ENCODE peak calls at places on chromosomes 2 and 18, in seven cellular contexts. I is neural progenitor cell; C is mesenchymal stem cell; S is cardiac muscle cell; T is CD8-positive, alpha-beta T cell; U is GM23248; Z is Karpas-422. O is an unnamed sample. For H3K4me1 and H3K27me3, the result is how much of the 10 kb centered on the place peaks cover.

GRCh38 chr2:59025157-59025757 is 784.1 kb upstream of the FANCL start:
- DNase-seq in S (peak), C (peak), I (peak), T (no peak), Z (peak), U (peak), O (no peak)

GRCh38 chr18:7946724-7947377 is 379.7 kb downstream of the PTPRM start:
- DNase-seq in I (peak), Z (no peak), C (peak), U (peak), S (peak), T (no peak), O (no peak)

GRCh38 chr2:75574106-75574505 is 13.4 kb upstream of the EVA1A start:
- DNase-seq in C (no peak), I (no peak), U (no peak), T (no peak), Z (no peak), S (no peak), O (no peak)

GRCh38 chr2:115214050-115214449 is 771.6 kb downstream of the DPP10 start:
- DNase-seq in U (no peak), S (no peak), Z (no peak), I (no peak), T (no peak), C (no peak), O (no peak)

GRCh38 chr2:15253817-15254216 is 307.3 kb downstream of the NBAS start:
- DNase-seq in Z (no peak), I (no peak), T (no peak), C (no peak), U (no peak), S (no peak), O (no peak)

GRCh38 chr2:147399011-147399410 is 445.8 kb upstream of the ACVR2A start:
- DNase-seq in I (no peak), C (no peak), Z (no peak), U (no peak), S (peak), T (no peak), O (no peak)

GRCh38 chr18:6058941-6059340 is 163.6 kb upstream of the TMEM200C start:
- DNase-seq in Z (no peak), U (peak), C (peak), I (peak), T (no peak), S (no peak), O (no peak)

GRCh38 chr2:1091895-1092585 is 141.4 kb downstream of the SNTG2 start:
- DNase-seq in C (no peak), T (no peak), S (no peak), U (peak), I (no peak), Z (no peak), O (no peak)

GRCh38 chr2:915979-916378 is 34.7 kb upstream of the SNTG2 start:
- DNase-seq in C (no peak), Z (no peak), I (no peak), T (no peak), U (no peak), S (no peak), O (no peak)

GRCh38 chr2:12507295-12507694 is 209.4 kb upstream of the TRIB2 start:
- DNase-seq in C (peak), U (peak), S (peak), I (no peak), T (no peak), Z (peak), O (no peak)

GRCh38 chr2:208033701-208034502 is 8.6 kb upstream of the PLEKHM3 start:
- DNase-seq in I (peak), U (peak), S (peak), C (peak), Z (peak), T (no peak), O (no peak)

GRCh38 chr2:240466579-240467148 is 31.2 kb downstream of the GPC1 start:
- DNase-seq in T (no peak), I (no peak), S (no peak), U (no peak), Z (no peak), C (no peak), O (peak)

GRCh38 chr2:240149943-240150784 is 9.7 kb upstream of the OTOS start:
- DNase-seq in T (no peak), U (peak), C (peak), S (peak), Z (peak), I (peak), O (no peak)

GRCh38 chr18:6553234-6553900 is 138.7 kb upstream of the L3MBTL4 start:
- DNase-seq in T (no peak), S (peak), Z (no peak), C (no peak), I (no peak), U (peak), O (no peak)

GRCh38 chr2:239097428-239097696 is 249.5 kb downstream of the TWIST2 start:
- DNase-seq in I (no peak), S (no peak), T (no peak), C (no peak), Z (no peak), U (no peak), O (no peak)

GRCh38 chr2:42895796-42896145 is 103.4 kb upstream of the HAAO start:
- DNase-seq in Z (no peak), U (no peak), C (no peak), T (no peak), I (peak), S (no peak), O (no peak)

GRCh38 chr2:113181491-113182051 is 7.8 kb downstream of the PSD4 start:
- DNase-seq in S (no peak), C (no peak), I (no peak), T (no peak), Z (no peak), U (no peak), O (no peak)

GRCh38 chr18:8970843-8971242 is 131.7 kb upstream of the NDUFV2 start:
- DNase-seq in I (no peak), C (no peak), T (no peak), S (no peak), Z (no peak), U (no peak), O (no peak)

GRCh38 chr2:75155115-75155514 is 44.2 kb downstream of the TACR1 start:
- DNase-seq in Z (no peak), S (no peak), I (no peak), C (no peak), U (peak), T (no peak), O (no peak)

GRCh38 chr2:156333951-156334495 is 1.5 kb upstream of the NR4A2 start:
- DNase-seq in C (no peak), I (peak), Z (peak), S (no peak), T (peak), U (peak), O (peak)

GRCh38 chr2:159108178-159108893 is 139.9 kb downstream of the TANC1 start:
- DNase-seq in S (no peak), T (no peak), U (no peak), I (no peak), C (no peak), Z (no peak), O (no peak)

GRCh38 chr2:18065264-18065663 is 186.8 kb downstream of the KCNS3 start:
- DNase-seq in T (no peak), U (no peak), Z (no peak), C (no peak), I (no peak), S (no peak), O (no peak)

GRCh38 chr18:48943333-48943732 is 7.4 kb downstream of the SMAD7 start:
- DNase-seq in S (no peak), Z (no peak), C (no peak), I (no peak), U (peak), T (no peak), O (no peak)

GRCh38 chr2:160473508-160474318 is 19.9 kb downstream of the RBMS1 start:
- DNase-seq in U (peak), S (no peak), C (peak), Z (no peak), I (no peak), T (no peak), O (no peak)

GRCh38 chr2:226969412-226969811 is 133.6 kb downstream of the RHBDD1 start:
- DNase-seq in U (peak), C (no peak), Z (no peak), S (no peak), T (no peak), I (no peak), O (no peak)

GRCh38 chr2:26605195-26605968 is 35.8 kb downstream of the CIB4 start:
- DNase-seq in U (peak), S (peak), I (peak), T (no peak), Z (peak), C (peak), O (no peak)

GRCh38 chr2:207896525-207897295 is 127.0 kb upstream of the FZD5 start:
- DNase-seq in Z (no peak), T (no peak), U (no peak), S (no peak), C (no peak), I (peak), O (no peak)

GRCh38 chr2:226511327-226511726 is 288.3 kb downstream of the IRS1 start:
- DNase-seq in U (no peak), S (no peak), T (no peak), Z (no peak), C (no peak), I (no peak), O (no peak)

DNA sequence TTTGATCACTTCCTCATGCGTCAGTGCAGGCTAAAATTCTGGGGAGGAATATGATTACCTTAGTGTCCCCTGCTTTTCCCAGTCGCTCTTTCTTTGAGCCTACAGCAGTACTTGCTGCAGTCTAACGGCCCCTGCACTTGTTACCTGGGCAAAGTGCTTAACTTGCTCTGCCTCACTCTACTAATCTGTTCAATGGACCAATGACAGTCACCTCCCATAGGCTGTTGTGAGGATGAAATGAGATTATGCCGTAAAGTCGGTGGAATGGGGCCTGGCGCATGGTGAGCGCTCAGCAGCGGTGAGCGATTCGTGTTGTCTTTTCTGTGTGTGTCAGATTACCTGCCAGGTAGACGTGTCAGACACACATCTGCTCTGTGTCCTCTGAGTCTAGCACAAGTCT is 5.3 kb downstream of the TNS1 start:
- DNase-seq in T (no peak), U (no peak), I (no peak), S (no peak), C (no peak), Z (no peak), O (no peak)
- H3K4me1 ChIP-seq in T (under half), U (half or more), I (under half), S (under half), C (under half), Z (under half), O (under half)

DNA sequence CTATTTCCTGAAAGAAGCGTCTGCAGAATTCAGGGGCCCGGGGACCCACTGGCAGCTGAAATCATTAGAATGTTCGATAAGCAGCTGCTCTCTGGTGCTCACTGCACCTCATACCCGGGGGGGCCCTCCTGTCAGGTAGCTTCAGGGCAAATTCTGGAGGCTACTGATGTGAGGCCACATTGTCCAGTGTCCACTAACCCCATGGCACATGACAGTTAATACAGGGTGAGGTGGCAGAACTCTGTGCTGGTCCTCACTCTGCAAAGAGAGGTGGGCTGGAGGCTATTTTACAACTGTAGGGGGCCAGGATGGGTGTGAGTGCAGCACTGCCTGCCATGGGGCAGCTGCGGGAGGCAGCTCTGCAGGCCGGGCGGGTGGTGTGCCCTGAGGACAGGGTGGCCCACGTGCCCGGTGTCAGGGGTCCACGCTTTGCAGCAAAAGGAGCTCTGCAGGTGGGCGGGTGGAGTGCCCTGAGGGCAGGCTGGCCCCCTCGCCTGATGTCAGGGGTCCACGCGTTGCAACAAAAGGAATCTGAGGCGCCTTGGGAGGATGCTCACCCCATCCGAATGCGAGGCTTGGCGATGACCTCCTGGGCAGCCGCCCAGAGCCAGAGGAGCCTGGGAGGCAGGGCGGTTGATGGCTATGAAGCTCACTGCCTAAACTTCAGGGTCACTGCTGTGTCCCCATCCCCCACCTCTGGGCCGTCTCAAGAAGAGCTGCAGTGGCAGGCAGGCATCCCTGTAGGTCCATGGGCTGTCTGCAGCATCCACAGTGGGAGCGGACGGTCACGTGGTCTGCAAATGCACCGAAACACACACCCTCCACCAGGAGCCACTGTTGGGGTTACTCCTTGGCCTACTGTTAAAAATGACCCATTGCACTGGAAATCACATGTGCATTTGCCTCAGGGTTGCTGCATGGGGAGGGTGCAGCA is 207.0 kb upstream of the SALL3 start:
- DNase-seq in T (no peak), C (no peak), U (no peak), Z (no peak), S (no peak), I (no peak), O (no peak)
- H3K27me3 ChIP-seq in T (under half), C (under half), U (under half), Z (under half), S (under half), I (under half), O (under half)

GRCh38 chr2:218755567-218756404 is 26.2 kb upstream of the CYP27A1 start:
- DNase-seq in I (no peak), U (no peak), C (no peak), S (no peak), Z (no peak), T (no peak), O (no peak)
- H3K4me1 ChIP-seq in I (under half), U (under half), C (under half), S (under half), Z (under half), T (under half), O (under half)

GRCh38 chr2:242040681-242041080 is 171.2 kb downstream of the RTP5 start:
- DNase-seq in C (no peak), T (no peak), U (no peak), I (no peak), Z (no peak), S (no peak), O (no peak)

GRCh38 chr2:242038166-242038927 is 168.8 kb downstream of the RTP5 start:
- DNase-seq in T (no peak), C (no peak), U (no peak), I (no peak), Z (no peak), S (no peak), O (no peak)

GRCh38 chr2:242040303-242040655 is 170.8 kb downstream of the RTP5 start:
- DNase-seq in S (no peak), I (no peak), U (no peak), T (no peak), C (no peak), Z (no peak), O (no peak)

GRCh38 chr2:242036653-242036950 is 167.1 kb downstream of the RTP5 start:
- DNase-seq in S (no peak), T (no peak), C (no peak), U (no peak), I (no peak), Z (no peak), O (no peak)

GRCh38 chr2:242038928-242039341 is 169.4 kb downstream of the RTP5 start:
- DNase-seq in Z (no peak), C (no peak), S (no peak), I (no peak), T (no peak), U (no peak), O (no peak)
- H3K27me3 ChIP-seq in Z (under half), C (half or more), S (under half), I (under half), T (under half), U (half or more), O (under half)

GRCh38 chr18:34548120-34548972 is 161.8 kb upstream of the DTNA start:
- DNase-seq in Z (no peak), S (no peak), T (no peak), U (no peak), C (no peak), I (no peak), O (no peak)
- H3K4me1 ChIP-seq in Z (under half), S (under half), T (under half), U (under half), C (under half), I (under half), O (under half)

O was measured in gastrocnemius medialis.